ENCODE peak calls at places on chromosomes 3 and 15, in eight cellular contexts. V, W, S, Z, R, Q, B and C are unnamed samples. For H3K4me1, the result is how much of the 10 kb centered on the place peaks cover.

GRCh38 chr15:65541231-65541630 is 11.0 kb downstream of the HACD3 start:
- DNase-seq in V (no peak), W (no peak), S (no peak), Z (no peak), R (no peak), Q (no peak), B (no peak), C (no peak)

GRCh38 chr3:128923607-128924385 is 44.4 kb downstream of the ACAD9 start:
- DNase-seq in V (no peak), W (no peak), S (no peak), Z (no peak), R (no peak), Q (no peak), B (no peak), C (no peak)

GRCh38 chr15:51736069-51736468 is 1.4 kb downstream of the LYSMD2 start:
- DNase-seq in V (no peak), W (no peak), S (peak), Z (no peak), R (no peak), Q (peak), B (no peak), C (no peak)

GRCh38 chr15:26261413-26261812 is 398.3 kb upstream of the ATP10A start:
- DNase-seq in V (no peak), W (no peak), S (no peak), Z (no peak), R (no peak), Q (peak), B (no peak), C (no peak)

GRCh38 chr3:195255176-195255500 is 15.8 kb downstream of the XXYLT1 start:
- DNase-seq in V (no peak), W (no peak), S (no peak), Z (no peak), R (no peak), Q (no peak), B (no peak), C (peak)

GRCh38 chr3:127108796-127109195 is 84.1 kb upstream of the PRR23E start:
- DNase-seq in V (peak), W (no peak), S (no peak), Z (no peak), R (no peak), Q (no peak), B (no peak), C (no peak)

GRCh38 chr15:80404057-80404718 is at the start of gene ARNT2:
- DNase-seq in V (peak), W (no peak), S (peak), Z (no peak), R (no peak), Q (peak), B (no peak), C (no peak)

GRCh38 chr15:50938525-50938924 is 30.0 kb downstream of the AP4E1 start:
- DNase-seq in V (no peak), W (no peak), S (no peak), Z (no peak), R (no peak), Q (no peak), B (no peak), C (no peak)

GRCh38 chr3:170815340-170815739 is 54.7 kb downstream of the RPL22L1 start:
- DNase-seq in V (peak), W (no peak), S (no peak), Z (no peak), R (peak), Q (no peak), B (peak), C (peak)

GRCh38 chr3:45218578-45219390 is 7.3 kb downstream of the TMEM158 start:
- DNase-seq in V (no peak), W (no peak), S (no peak), Z (no peak), R (no peak), Q (peak), B (no peak), C (no peak)

GRCh38 chr3:143119974-143120715 is 574 bp downstream of the CHST2 start:
- DNase-seq in V (peak), W (peak), S (peak), Z (peak), R (no peak), Q (peak), B (peak), C (no peak)

GRCh38 chr3:72384602-72385001 is 463.6 kb downstream of the SHQ1 start:
- DNase-seq in V (no peak), W (no peak), S (no peak), Z (no peak), R (no peak), Q (no peak), B (no peak), C (no peak)

GRCh38 chr15:82810863-82811421 is 1.5 kb downstream of the WHAMM start:
- DNase-seq in V (no peak), W (peak), S (no peak), Z (peak), R (no peak), Q (peak), B (no peak), C (no peak)

GRCh38 chr3:4829031-4829394 is 150.2 kb upstream of the BHLHE40 start:
- DNase-seq in V (no peak), W (no peak), S (no peak), Z (no peak), R (no peak), Q (peak), B (no peak), C (no peak)

GRCh38 chr3:11211531-11212300 is 57.4 kb downstream of the HRH1 start:
- DNase-seq in V (peak), W (no peak), S (no peak), Z (no peak), R (no peak), Q (peak), B (no peak), C (no peak)

GRCh38 chr3:109729111-109729510 is 391.8 kb upstream of the DPPA4 start:
- DNase-seq in V (no peak), W (no peak), S (no peak), Z (no peak), R (no peak), Q (no peak), B (no peak), C (no peak)

GRCh38 chr15:60973637-60974415 is 255.3 kb downstream of the RORA start:
- DNase-seq in V (peak), W (no peak), S (no peak), Z (no peak), R (no peak), Q (peak), B (no peak), C (no peak)

GRCh38 chr3:160935413-160936095 is 169.6 kb downstream of the B3GALNT1 start:
- DNase-seq in V (no peak), W (no peak), S (no peak), Z (no peak), R (no peak), Q (no peak), B (no peak), C (no peak)

GRCh38 chr3:196432137-196432879 is at the start of gene UBXN7:
- DNase-seq in V (peak), W (peak), S (peak), Z (peak), R (peak), Q (peak), B (peak), C (peak)

GRCh38 chr3:158802399-158803023 is 657 bp downstream of the MFSD1 start:
- DNase-seq in V (no peak), W (peak), S (no peak), Z (no peak), R (no peak), Q (peak), B (peak), C (no peak)

GRCh38 chr3:95037097-95037496 is 974.2 kb downstream of the NSUN3 start:
- DNase-seq in V (no peak), W (no peak), S (no peak), Z (no peak), R (no peak), Q (no peak), B (no peak), C (no peak)

GRCh38 chr3:14235003-14235876 is 56.6 kb downstream of the LSM3 start:
- DNase-seq in V (no peak), W (no peak), S (no peak), Z (no peak), R (no peak), Q (no peak), B (peak), C (peak)

DNA sequence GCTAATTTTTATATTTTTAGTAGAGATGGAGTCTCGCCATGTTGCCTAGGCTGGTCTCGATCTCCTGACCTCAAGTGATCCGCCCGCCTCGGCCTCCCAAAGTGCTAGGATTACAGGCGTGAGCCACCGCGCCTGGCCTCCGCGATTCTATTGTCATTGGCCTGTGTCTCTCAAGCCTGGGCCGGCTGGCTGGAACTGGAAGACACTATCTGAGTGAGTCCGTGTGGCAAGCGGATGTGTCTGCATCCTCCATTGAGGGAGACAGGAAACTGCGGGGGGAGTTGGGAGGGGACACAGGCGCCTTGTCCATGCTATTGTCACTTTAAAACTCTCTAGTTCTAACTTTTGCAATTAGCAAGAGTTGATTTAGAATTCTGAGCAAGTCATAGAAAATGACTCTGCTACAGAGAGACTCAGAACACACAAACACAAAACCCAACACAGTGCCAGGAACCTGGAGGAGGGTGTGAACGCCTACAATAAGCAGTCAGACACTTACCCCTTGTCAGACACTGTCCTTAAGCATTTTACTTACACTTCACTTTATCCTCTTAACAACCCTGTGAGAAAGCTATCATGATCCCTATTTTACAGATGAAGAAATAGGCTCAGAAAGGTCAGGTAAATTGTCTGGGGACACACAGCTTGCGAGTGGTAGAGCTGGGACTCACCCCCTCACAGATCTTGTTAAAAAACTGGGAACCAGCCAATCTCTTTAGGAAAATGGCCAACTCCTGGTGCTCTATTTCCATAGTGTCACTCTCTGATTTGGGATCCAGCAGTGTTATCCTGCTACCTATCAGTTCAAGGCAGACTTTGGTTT is 38.7 kb downstream of the ANP32A start:
- DNase-seq in V (no peak), W (no peak), S (no peak), Z (no peak), R (no peak), Q (no peak), B (no peak), C (peak)
- H3K4me1 ChIP-seq in V (under half), W (under half), S (under half), Z (under half), R (under half), Q (under half), B (under half), C (under half)

DNA sequence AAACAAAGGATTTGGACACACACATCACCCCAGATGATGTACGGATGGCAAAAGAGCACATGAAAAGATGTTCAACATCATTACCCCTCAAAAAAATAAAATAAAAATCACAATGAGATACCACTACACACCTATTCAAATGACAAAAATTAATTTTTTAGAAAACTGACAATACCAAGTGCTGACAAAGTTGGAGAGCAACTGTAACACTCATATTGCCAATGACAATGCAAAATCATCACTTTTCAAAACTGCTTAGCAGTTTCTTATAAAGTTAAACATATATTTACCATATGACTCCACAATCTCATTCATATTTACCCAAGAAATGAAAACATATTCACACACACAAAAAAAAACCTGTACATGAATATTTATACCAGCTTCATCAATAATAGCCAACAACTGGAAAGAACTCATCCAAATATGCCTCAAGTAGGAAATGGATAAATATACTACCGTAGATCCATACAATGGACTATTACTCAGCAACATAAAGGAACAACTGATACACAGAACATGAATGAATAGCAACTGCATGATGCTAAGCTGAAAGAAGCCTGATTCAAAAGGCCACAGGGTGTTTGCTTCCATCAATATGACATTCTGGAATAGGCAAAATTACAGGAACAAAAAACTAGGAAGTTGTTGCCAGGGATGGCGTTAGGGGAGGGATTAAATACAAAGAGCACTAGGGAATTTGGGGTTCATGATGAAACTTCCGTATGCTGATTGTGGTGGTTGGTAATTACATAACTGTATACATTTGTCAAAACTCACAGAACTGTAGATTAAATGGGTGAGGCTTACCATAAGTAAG is 1.3 kb downstream of the FSIP1 start:
- DNase-seq in V (no peak), W (no peak), S (no peak), Z (no peak), R (no peak), Q (no peak), B (no peak), C (no peak)
- H3K4me3 ChIP-seq in V (peak), W (peak), S (peak), Z (peak), R (no peak), Q (peak), B (no peak), C (no peak)

GRCh38 chr15:59299919-59300617 is 72.6 kb downstream of the MYO1E start:
- DNase-seq in V (no peak), W (peak), S (no peak), Z (peak), R (no peak), Q (peak), B (peak), C (peak)
- H3K4me1 ChIP-seq in V (under half), W (under half), S (under half), Z (under half), R (under half), Q (half or more), B (under half), C (under half)

GRCh38 chr3:49930241-49930690 is 655 bp upstream of the MON1A start:
- DNase-seq in V (no peak), W (no peak), S (no peak), Z (no peak), R (no peak), Q (peak), B (no peak), C (no peak)

GRCh38 chr3:49928511-49929017 is 1.0 kb downstream of the MON1A start:
- DNase-seq in V (no peak), W (no peak), S (no peak), Z (no peak), R (no peak), Q (peak), B (peak), C (peak)

GRCh38 chr3:49927798-49928197 is 1.8 kb downstream of the MON1A start:
- DNase-seq in V (no peak), W (no peak), S (no peak), Z (no peak), R (no peak), Q (no peak), B (no peak), C (no peak)

GRCh38 chr3:49930922-49931321 is 1.3 kb upstream of the MON1A start:
- DNase-seq in V (peak), W (peak), S (no peak), Z (no peak), R (no peak), Q (no peak), B (peak), C (no peak)

DNA sequence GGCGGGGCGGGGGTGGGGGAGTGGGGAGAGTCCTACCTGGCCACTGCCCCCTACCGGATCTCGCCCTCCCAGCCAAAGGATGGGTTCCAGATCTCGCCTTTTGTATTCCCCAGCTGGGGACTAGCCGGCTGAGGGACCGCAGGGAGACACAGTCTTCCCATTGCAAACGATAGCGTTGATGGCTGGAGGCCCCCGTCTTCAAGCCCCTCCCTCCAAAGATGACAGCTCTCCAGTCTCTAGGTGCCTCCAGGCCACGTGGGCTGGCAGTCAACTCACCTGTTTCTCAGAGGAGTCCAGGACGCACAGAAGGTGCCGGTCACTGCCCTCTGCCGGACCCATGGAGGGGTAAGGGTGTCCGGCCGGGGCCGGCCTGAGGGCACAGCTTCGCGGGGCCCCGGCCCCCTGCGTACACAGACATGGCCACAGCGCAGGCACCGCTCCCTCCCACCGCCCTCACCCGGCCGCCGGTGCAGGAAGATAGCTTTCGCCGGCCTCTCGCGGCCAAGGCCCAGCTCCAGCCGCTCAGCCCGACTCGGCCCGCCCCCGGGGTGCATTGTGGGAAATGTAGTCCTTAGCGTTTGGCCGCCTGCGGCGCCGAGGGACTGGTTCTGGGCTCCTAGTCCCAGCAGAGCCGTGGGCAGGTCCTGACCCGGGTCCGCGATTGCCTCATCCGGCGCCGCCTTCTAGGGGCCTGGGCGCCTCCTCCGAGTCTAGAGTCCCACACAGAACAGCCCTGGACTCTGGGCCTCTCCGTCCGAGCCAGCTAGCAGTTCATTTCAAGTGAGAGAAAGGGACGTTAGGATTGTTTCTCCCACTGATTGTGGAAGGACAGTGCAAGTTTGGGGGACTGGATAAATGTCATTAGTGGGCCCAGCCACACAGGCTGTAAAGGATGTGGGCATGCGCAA is at the start of gene MON1A:
- DNase-seq in V (peak), W (peak), S (peak), Z (peak), R (peak), Q (peak), B (peak), C (peak)
- H3K4me3 ChIP-seq in V (peak), W (peak), S (peak), Z (peak), R (peak), Q (peak), B (peak), C (peak)

GRCh38 chr3:185732782-185733181 is 92.1 kb downstream of the IGF2BP2 start:
- DNase-seq in V (no peak), W (no peak), S (no peak), Z (no peak), R (no peak), Q (peak), B (no peak), C (no peak)
- H3K4me1 ChIP-seq in V (under half), W (under half), S (under half), Z (under half), R (under half), Q (half or more), B (under half), C (under half)

DNA sequence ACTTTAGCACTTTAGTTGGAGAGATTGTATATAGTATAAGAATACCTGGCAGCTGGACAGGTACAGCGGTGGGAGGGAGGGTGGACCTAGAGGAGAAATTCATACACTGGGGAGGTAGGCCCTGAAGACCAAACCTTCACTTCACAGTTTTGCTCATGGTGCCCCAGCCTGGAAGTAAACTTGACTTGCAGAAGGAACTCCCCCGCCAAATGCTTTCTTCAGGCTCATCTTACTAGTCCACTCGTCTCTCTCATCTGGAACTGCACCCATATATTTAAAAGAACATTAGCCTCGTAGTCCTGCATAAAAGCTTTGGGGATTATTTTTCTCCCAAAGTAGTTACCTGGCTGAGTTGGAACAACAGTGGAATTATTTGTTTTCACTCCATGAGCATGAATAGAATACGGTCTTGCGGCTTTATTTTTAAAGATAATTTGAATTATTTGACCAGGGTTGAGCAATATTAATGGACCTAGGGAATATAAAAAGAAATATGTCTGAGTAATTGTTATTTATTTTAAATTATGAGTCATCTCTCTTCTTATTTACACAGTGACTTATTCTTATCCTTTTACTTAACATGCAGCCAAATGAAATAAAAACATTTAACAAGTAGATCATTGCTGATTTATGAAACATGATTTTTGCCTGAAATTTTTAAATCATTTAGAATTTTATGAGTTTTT is 25.5 kb upstream of the CP start:
- DNase-seq in V (no peak), W (peak), S (no peak), Z (no peak), R (no peak), Q (peak), B (no peak), C (no peak)
- H3K4me3 ChIP-seq in V (no peak), W (no peak), S (no peak), Z (no peak), R (no peak), Q (no peak), B (no peak), C (no peak)

DNA sequence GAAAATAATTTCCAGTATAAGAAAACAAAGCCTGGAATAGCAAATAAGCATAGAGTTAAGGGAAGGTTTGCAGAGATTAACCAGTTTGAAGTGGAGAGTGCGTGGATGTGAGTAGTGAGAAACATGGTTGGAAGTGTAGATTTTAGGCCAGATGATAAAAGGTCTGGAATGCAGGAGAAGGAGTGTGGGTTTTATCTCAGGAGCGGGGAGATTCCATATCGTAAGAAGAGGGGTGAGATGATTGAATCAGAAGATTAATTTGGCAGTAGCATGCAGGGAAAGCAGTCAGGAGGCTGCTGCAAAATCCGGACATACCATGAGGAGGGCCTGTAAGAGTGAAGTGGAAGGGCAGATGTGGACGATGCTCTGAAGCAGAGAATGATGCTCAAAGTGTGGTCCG is 13.7 kb downstream of the PPARG start:
- DNase-seq in V (no peak), W (no peak), S (no peak), Z (no peak), R (no peak), Q (no peak), B (no peak), C (no peak)
- H3K4me1 ChIP-seq in V (under half), W (under half), S (under half), Z (under half), R (under half), Q (under half), B (under half), C (under half)

GRCh38 chr15:42622328-42622925 is 47.0 kb downstream of the STARD9 start:
- DNase-seq in V (no peak), W (no peak), S (no peak), Z (no peak), R (no peak), Q (no peak), B (peak), C (no peak)
- H3K4me3 ChIP-seq in V (no peak), W (no peak), S (no peak), Z (no peak), R (no peak), Q (no peak), B (no peak), C (no peak)